ENCODE peak calls at places on chromosome 7, in four cellular contexts. X is K562, U is H1, J is HepG2. K is an unnamed sample. For H3K4me1, the result is how much of the 10 kb centered on the place peaks cover.

GRCh38 chr7:140607441-140607989 is 33.1 kb downstream of the DENND2A start:
- DNase-seq in X (no peak), U (no peak), J (no peak), K (no peak)

GRCh38 chr7:158943713-158944112 is 87.4 kb downstream of the DYNC2I1 start:
- DNase-seq in X (no peak), U (no peak), J (no peak), K (no peak)

GRCh38 chr7:123692471-123692877 is 36.8 kb downstream of the LMOD2 start:
- DNase-seq in X (peak), U (peak), J (no peak), K (no peak)

GRCh38 chr7:120949393-120949799 is 1.2 kb upstream of the ING3 start:
- DNase-seq in X (peak), U (no peak), J (no peak), K (peak)

GRCh38 chr7:111229181-111229740 is 138.3 kb downstream of the LRRN3 start:
- DNase-seq in X (no peak), U (no peak), J (no peak), K (no peak)

GRCh38 chr7:25790261-25790660 is 361.7 kb upstream of the NFE2L3 start:
- DNase-seq in X (no peak), U (no peak), J (no peak), K (no peak)

GRCh38 chr7:4115941-4116610 is 566.0 kb upstream of the FOXK1 start:
- DNase-seq in X (no peak), U (no peak), J (no peak), K (no peak)

GRCh38 chr7:15684834-15685233 is 1.6 kb downstream of the MEOX2 start:
- DNase-seq in X (no peak), U (no peak), J (no peak), K (peak)

GRCh38 chr7:47973739-47974138 is 5.7 kb downstream of the HUS1 start:
- DNase-seq in X (no peak), U (no peak), J (no peak), K (no peak)
- H3K4me1 ChIP-seq in X (under half), U (under half), J (under half), K (under half)

GRCh38 chr7:12926236-12926635 is 238.8 kb downstream of the ARL4A start:
- DNase-seq in X (no peak), U (no peak), J (no peak), K (peak)

GRCh38 chr7:12930534-12930933 is 243.1 kb downstream of the ARL4A start:
- DNase-seq in X (no peak), U (no peak), J (no peak), K (peak)

GRCh38 chr7:12923971-12924370 is 236.5 kb downstream of the ARL4A start:
- DNase-seq in X (no peak), U (no peak), J (no peak), K (no peak)

GRCh38 chr7:12927635-12928434 is 240.4 kb downstream of the ARL4A start:
- DNase-seq in X (no peak), U (no peak), J (no peak), K (no peak)

DNA sequence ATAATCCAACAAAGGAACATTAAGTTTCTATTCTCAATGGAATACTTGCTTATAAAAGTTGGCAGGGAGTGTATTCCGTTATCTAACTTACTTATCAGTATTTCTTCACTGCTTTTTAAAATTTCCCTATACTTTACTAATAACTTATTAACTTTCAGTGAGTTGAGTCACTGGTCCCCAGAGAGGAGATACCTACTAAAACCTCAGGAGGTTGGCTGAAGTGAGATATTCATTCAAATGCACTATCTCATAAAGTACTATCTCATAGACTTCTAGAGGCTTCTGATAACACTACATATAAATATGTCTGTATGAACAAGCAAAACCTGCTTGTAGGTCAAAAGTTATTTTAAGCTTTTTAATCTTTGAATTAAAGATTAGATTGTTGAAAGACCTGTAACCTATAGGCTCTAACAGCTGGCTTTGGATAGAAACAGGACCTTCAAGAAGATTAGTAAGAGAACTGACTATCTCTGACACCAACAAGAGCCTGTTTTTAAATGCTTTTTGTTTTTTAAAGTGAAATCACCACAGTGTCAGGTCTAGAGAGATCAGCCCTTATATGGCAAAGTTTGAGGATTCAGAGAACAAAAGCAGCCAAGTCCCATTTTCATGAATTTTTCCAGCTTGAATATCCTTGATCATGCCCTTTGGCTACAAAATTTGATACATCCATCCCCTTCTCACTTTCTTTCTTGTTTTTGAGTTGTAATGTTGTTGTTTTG is 242.1 kb downstream of the ARL4A start:
- DNase-seq in X (no peak), U (no peak), J (no peak), K (peak)
- TF ChIP-seq JUN in X (no peak), U (no peak), J (no peak), K (no peak)

GRCh38 chr7:116692599-116693308 is 20.8 kb downstream of the MET start:
- DNase-seq in X (no peak), U (no peak), J (no peak), K (peak)

GRCh38 chr7:116686812-116687419 is 14.9 kb downstream of the MET start:
- DNase-seq in X (no peak), U (no peak), J (peak), K (no peak)

GRCh38 chr7:116691664-116692063 is 19.7 kb downstream of the MET start:
- DNase-seq in X (no peak), U (no peak), J (peak), K (no peak)

GRCh38 chr7:116687801-116688201 is 15.8 kb downstream of the MET start:
- DNase-seq in X (no peak), U (no peak), J (peak), K (peak)

GRCh38 chr7:116689787-116690186 is 17.8 kb downstream of the MET start:
- DNase-seq in X (no peak), U (no peak), J (no peak), K (no peak)
- H3K9ac ChIP-seq in X (no peak), U (no peak), J (no peak), K (no peak)

GRCh38 chr7:131503639-131504038 is 52.8 kb downstream of the PODXL start:
- DNase-seq in X (no peak), U (no peak), J (no peak), K (no peak)

GRCh38 chr7:131504157-131504899 is 52.1 kb downstream of the PODXL start:
- DNase-seq in X (no peak), U (no peak), J (peak), K (no peak)

GRCh38 chr7:131507592-131508331 is 48.7 kb downstream of the PODXL start:
- DNase-seq in X (peak), U (peak), J (peak), K (peak)

GRCh38 chr7:131506597-131506996 is 49.8 kb downstream of the PODXL start:
- DNase-seq in X (peak), U (peak), J (no peak), K (no peak)

GRCh38 chr7:131505636-131506557 is 50.5 kb downstream of the PODXL start:
- DNase-seq in X (no peak), U (no peak), J (no peak), K (no peak)
- H3K4me1 ChIP-seq in X (under half), U (under half), J (under half), K (under half)

DNA sequence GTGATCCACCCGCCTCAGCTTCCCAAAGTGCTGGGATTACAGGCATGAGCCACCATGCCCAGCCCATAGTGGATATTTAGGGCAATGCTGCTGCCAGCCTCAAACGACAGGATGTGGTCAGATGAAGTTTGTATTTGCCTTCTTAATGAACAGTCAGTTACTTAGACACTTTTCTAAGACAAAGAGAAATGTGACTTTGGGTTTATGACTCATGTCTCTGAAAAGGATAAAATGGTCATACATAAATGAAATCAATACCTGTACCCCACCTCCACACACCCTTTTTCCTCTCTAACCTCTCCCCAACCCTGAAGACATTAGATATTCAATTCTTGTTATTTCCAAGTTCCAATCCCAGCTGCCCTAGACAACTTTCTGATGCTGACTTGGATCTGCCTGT is 109.3 kb upstream of the INSIG1 start:
- DNase-seq in X (no peak), U (no peak), J (no peak), K (no peak)
- TF ChIP-seq JUN in X (no peak), U (no peak), J (no peak), K (no peak)

GRCh38 chr7:18590744-18591340 is 95.3 kb downstream of the HDAC9 start:
- DNase-seq in X (peak), U (no peak), J (peak), K (peak)
- H3K9ac ChIP-seq in X (no peak), U (no peak), J (no peak), K (no peak)

K was measured in endothelial cell of umbilical vein.